ENCODE peak calls at places on chromosomes 2 and 18, in five cellular contexts. S, N, E, V and O are unnamed samples.

GRCh38 chr2:42238644-42239288 is 69.6 kb downstream of the EML4 start:
- DNase-seq in E (peak), V (peak), N (peak), S (no peak), O (peak)

GRCh38 chr2:100909571-100909970 is 89.6 kb downstream of the NPAS2 start:
- DNase-seq in S (no peak), E (no peak), V (no peak), N (no peak), O (no peak)

GRCh38 chr2:153477641-153478288 is 797 bp downstream of the RPRM start:
- DNase-seq in V (no peak), S (no peak), N (no peak), E (peak), O (no peak)

GRCh38 chr2:119116411-119117295 is 41.9 kb downstream of the C1QL2 start:
- DNase-seq in S (no peak), V (no peak), N (no peak), E (no peak), O (no peak)

GRCh38 chr2:197251163-197251562 is 59.4 kb downstream of the ANKRD44 start:
- DNase-seq in V (no peak), N (no peak), S (no peak), E (no peak), O (no peak)

GRCh38 chr2:57698935-57699449 is 347.6 kb upstream of the VRK2 start:
- DNase-seq in N (no peak), S (no peak), V (no peak), E (no peak), O (no peak)

GRCh38 chr18:46261799-46262198 is 157.6 kb downstream of the HAUS1 start:
- DNase-seq in N (no peak), S (peak), V (no peak), E (peak), O (no peak)

GRCh38 chr2:172280820-172281454 is 146.4 kb upstream of the ITGA6 start:
- DNase-seq in V (peak), S (no peak), E (no peak), N (no peak), O (no peak)

GRCh38 chr2:239991689-239992314 is 33.3 kb downstream of the NDUFA10 start:
- DNase-seq in V (no peak), S (peak), N (peak), E (peak), O (no peak)

GRCh38 chr2:98128556-98129109 is 41.7 kb downstream of the VWA3B start:
- DNase-seq in N (no peak), V (no peak), S (no peak), E (peak), O (no peak)

GRCh38 chr2:114685102-114685501 is 242.7 kb downstream of the DPP10 start:
- DNase-seq in E (no peak), S (no peak), N (no peak), V (no peak), O (no peak)

GRCh38 chr2:71784734-71785549 is 331.6 kb downstream of the DYSF start:
- DNase-seq in N (no peak), E (peak), V (peak), S (peak), O (peak)

GRCh38 chr2:156538083-156538504 is 101.9 kb downstream of the GPD2 start:
- DNase-seq in S (peak), E (no peak), N (no peak), V (no peak), O (no peak)

GRCh38 chr2:12712871-12713270 is 3.9 kb upstream of the TRIB2 start:
- DNase-seq in V (no peak), N (no peak), E (no peak), S (peak), O (no peak)

GRCh38 chr2:149456285-149456684 is 125.9 kb downstream of the LYPD6 start:
- DNase-seq in E (no peak), S (no peak), N (no peak), V (no peak), O (no peak)

GRCh38 chr2:74086001-74086400 is 61.7 kb downstream of the BOLA3 start:
- DNase-seq in E (no peak), N (no peak), V (no peak), S (no peak), O (no peak)

GRCh38 chr2:238726670-238727584 is 121.0 kb upstream of the TWIST2 start:
- DNase-seq in V (no peak), E (no peak), N (no peak), S (no peak), O (no peak)

GRCh38 chr2:46716806-46717732 is 198.5 kb downstream of the MCFD2 start:
- DNase-seq in S (peak), N (no peak), V (no peak), E (no peak), O (no peak)